ENCODE peak calls at places on chromosomes 11 and 22, in seven cellular contexts. I, Q, R, J, O, V and W are unnamed samples.

GRCh38 chr22:17706451-17706900 is 67.8 kb downstream of the BID start:
- DNase-seq in I (no peak), R (peak; percentile 90), V (peak; percentile 81), J (peak; percentile 35), Q (peak; percentile 65), O (peak; percentile 46), W (peak; percentile 75)

GRCh38 chr11:79438631-79439429 is 2.0 kb downstream of the TENM4 start:
- DNase-seq in I (peak; percentile 68), V (peak; percentile 71), J (peak; percentile 9), Q (no peak), O (peak; percentile 58), R (peak; percentile 16), W (peak; percentile 74)

GRCh38 chr11:32302826-32303225 is 132.5 kb downstream of the WT1 start:
- DNase-seq in J (no peak), R (no peak), O (no peak), Q (no peak), V (no peak), I (no peak), W (no peak)

GRCh38 chr11:106986261-106986660 is 32.0 kb downstream of the GUCY1A2 start:
- DNase-seq in V (no peak), I (no peak), O (no peak), Q (no peak), J (no peak), R (peak; percentile 59), W (no peak)

GRCh38 chr11:64094463-64095223 is 58.9 kb downstream of the FLRT1 start:
- DNase-seq in R (peak; percentile 66), I (peak; percentile 80), V (no peak), O (no peak), J (no peak), Q (no peak), W (peak; percentile 83)

GRCh38 chr11:86671386-86672006 is 920 bp downstream of the ME3 start:
- DNase-seq in V (peak; percentile 89), I (peak; percentile 88), Q (no peak), J (peak; percentile 86), R (peak; percentile 58), O (peak; percentile 58), W (peak; percentile 92)

GRCh38 chr11:9815486-9816136 is 151.7 kb downstream of the SWAP70 start:
- DNase-seq in V (no peak), O (no peak), I (no peak), R (peak; percentile 57), Q (peak; percentile 29), J (no peak), W (no peak)

GRCh38 chr11:117185739-117186430 is 7.3 kb downstream of the SIDT2 start:
- DNase-seq in I (no peak), Q (no peak), V (peak; percentile 46), J (no peak), R (no peak), O (no peak), W (peak; percentile 37)

GRCh38 chr11:118001494-118001971 is 15.3 kb downstream of the IL10RA start:
- DNase-seq in V (no peak), J (no peak), Q (no peak), R (no peak), O (no peak), I (no peak), W (no peak)

GRCh38 chr11:65650547-65651338 is 12.0 kb downstream of the RELA start:
- DNase-seq in J (no peak), R (no peak), Q (no peak), I (no peak), V (no peak), O (peak; percentile 40), W (no peak)

GRCh38 chr11:122634507-122634906 is 21.0 kb upstream of the UBASH3B start:
- DNase-seq in V (no peak), I (no peak), R (no peak), J (no peak), O (peak; percentile 52), Q (no peak), W (peak; percentile 54)

GRCh38 chr11:71183878-71184277 is 68.5 kb downstream of the SHANK2 start:
- DNase-seq in O (no peak), J (no peak), R (no peak), V (peak; percentile 51), Q (no peak), I (no peak), W (peak; percentile 47)

GRCh38 chr11:117809236-117810055 is 12.4 kb upstream of the DSCAML1 start:
- DNase-seq in V (no peak), Q (no peak), R (peak; percentile 49), I (peak; percentile 89), J (peak; percentile 80), O (peak; percentile 83), W (peak; percentile 88)

GRCh38 chr11:16960250-16960649 is 54.0 kb downstream of the PLEKHA7 start:
- DNase-seq in O (no peak), V (no peak), R (no peak), J (no peak), I (no peak), Q (no peak), W (no peak)

GRCh38 chr11:127993788-127994187 is 593.6 kb downstream of the ETS1 start:
- DNase-seq in O (peak; percentile 56), Q (no peak), J (no peak), I (no peak), V (no peak), R (no peak), W (no peak)
- TF ChIP-seq CTCF in O (peak; percentile 48), Q (peak; percentile 15), J (no peak), I (no peak), V (no peak), R (no peak), W (no peak)

GRCh38 chr11:45852712-45853101 is 5.4 kb downstream of the CRY2 start:
- DNase-seq in R (no peak), O (peak; percentile 51), I (no peak), Q (no peak), V (peak; percentile 68), J (peak; percentile 59), W (no peak)
- H3K27ac ChIP-seq in R (no peak overlapping the region), O (no peak overlapping the region), I (no peak overlapping the region), Q (no peak overlapping the region), V (peak overlapping the region; percentile 88), J (peak overlapping the region; percentile 95), W (peak overlapping the region; percentile 86)

DNA sequence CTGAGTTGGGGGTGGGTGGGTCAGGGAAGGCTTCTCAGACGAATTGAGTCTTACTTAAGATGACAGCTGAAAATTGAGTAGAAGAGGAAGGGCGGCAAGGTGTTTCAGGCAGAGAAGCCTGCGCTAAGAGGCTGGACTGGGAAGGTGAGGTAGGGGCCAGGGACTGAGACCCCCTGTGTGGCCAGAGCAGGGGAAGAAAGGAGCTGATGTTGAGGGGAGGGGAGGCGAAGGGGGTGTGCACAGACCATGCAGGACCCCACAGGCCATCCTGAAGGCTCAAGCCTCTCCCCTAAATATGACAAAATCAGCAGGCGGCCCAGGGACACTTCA is 40.6 kb upstream of the CREB3L1 start:
- DNase-seq in V (no peak), J (no peak), I (no peak), Q (no peak), O (no peak), R (no peak), W (no peak)
- H3K4me3 ChIP-seq in V (no peak overlapping the region), J (no peak overlapping the region), I (peak overlapping the region; percentile 58), Q (peak overlapping the region; percentile 18), O (peak overlapping the region; percentile 81), R (no peak overlapping the region), W (no peak overlapping the region)

GRCh38 chr11:85475637-85476517 is 151.3 kb downstream of the DLG2 start:
- DNase-seq in V (no peak), Q (no peak), O (no peak), R (no peak), I (no peak), J (no peak), W (no peak)

DNA sequence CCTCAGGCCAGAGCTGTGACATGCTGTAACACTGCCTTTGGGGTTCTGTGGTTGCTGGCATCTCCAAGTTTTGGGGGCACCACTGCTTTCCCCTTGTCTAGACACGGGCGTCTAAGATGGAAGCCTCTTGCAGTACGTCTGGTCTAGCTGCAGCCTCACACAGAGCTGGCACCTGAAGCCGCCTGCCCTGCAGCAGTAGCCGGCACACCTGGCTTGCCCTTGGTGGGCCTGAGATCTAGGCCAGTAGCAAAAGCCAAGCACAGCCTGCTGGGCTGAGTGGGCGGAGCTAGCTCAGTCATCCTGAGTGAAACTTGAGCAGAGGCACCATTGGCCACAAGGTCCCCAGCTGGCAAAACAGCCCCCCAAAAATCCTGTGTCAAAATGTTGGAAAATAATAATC is 154.2 kb downstream of the DLG2 start:
- DNase-seq in Q (no peak), O (no peak), J (no peak), R (no peak), I (peak; percentile 41), V (no peak), W (no peak)
- TF ChIP-seq CTCF in Q (no peak), O (no peak), J (no peak), R (no peak), I (no peak), V (no peak), W (no peak)

GRCh38 chr11:12143461-12144258 is 33.3 kb downstream of the MICAL2 start:
- DNase-seq in O (no peak), V (peak; percentile 48), J (no peak), Q (no peak), R (peak; percentile 63), I (no peak), W (no peak)
- H3K27ac ChIP-seq in O (no peak overlapping the region), V (peak overlapping the region; percentile 89), J (peak overlapping the region; percentile 37), Q (peak overlapping the region; percentile 42), R (peak overlapping the region; percentile 94), I (peak overlapping the region; percentile 48), W (peak overlapping the region; percentile 64)

DNA sequence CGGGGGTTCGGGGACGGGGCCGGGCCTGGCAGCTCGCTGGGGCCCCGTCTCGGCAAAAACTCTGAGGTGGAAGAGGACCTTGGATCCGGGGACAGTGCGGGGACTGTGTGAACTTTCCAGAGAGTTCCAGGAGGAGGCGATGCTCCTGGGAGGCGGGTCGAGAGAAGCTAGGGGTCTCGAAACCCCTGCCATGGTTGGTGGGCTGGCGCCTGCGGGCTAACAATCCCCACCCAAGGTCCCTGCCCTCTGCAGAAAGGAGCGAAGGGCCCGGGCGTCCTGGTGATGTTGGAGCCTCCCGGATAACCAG is 4.7 kb upstream of the GRK2 start:
- DNase-seq in I (no peak), J (no peak), Q (no peak), O (no peak), V (no peak), R (no peak), W (peak; percentile 67)
- H3K4me3 ChIP-seq in I (peak overlapping the region; percentile 22), J (peak overlapping the region; percentile 12), Q (peak overlapping the region; percentile 44), O (peak overlapping the region; percentile 64), V (peak overlapping the region; percentile 33), R (peak overlapping the region; percentile 22), W (no peak overlapping the region)